ENCODE peak calls at places on chromosomes 12 and 14, in six cellular contexts. W is lung, L is heart right ventricle, O is HL-60, V is tibial nerve, G is pancreas. K is an unnamed sample. For H3K27me3, the result is how much of the 10 kb centered on the place peaks cover.

GRCh38 chr14:20460458-20461229 is 590 bp downstream of the PIP4P1 start:
- DNase-seq in W (peak), L (no peak), O (no peak), V (no peak), G (no peak), K (no peak)

GRCh38 chr14:67999693-68000384 is 180.3 kb downstream of the RAD51B start:
- DNase-seq in W (no peak), L (no peak), O (no peak), V (no peak), G (no peak), K (no peak)

GRCh38 chr12:93039930-93040329 is 110.8 kb upstream of the EEA1 start:
- DNase-seq in W (no peak), L (no peak), O (no peak), V (no peak), G (no peak), K (no peak)

GRCh38 chr12:100473716-100474150 is at the start of gene NR1H4:
- DNase-seq in W (no peak), L (no peak), O (no peak), V (no peak), G (no peak), K (no peak)

GRCh38 chr12:105289114-105289904 is 41.2 kb upstream of the C12orf75 start:
- DNase-seq in W (no peak), L (no peak), O (no peak), V (no peak), G (no peak), K (no peak)

GRCh38 chr14:99564256-99564902 is 39.6 kb downstream of the CCDC85C start:
- DNase-seq in W (no peak), L (peak), O (no peak), V (peak), G (no peak), K (no peak)

GRCh38 chr14:61438860-61439765 is 117.7 kb downstream of the PRKCH start:
- DNase-seq in W (peak), L (peak), O (peak), V (no peak), G (no peak), K (no peak)

GRCh38 chr12:24795699-24796385 is 153.1 kb downstream of the BCAT1 start:
- DNase-seq in W (no peak), L (no peak), O (no peak), V (no peak), G (no peak), K (no peak)

GRCh38 chr12:90253674-90254181 is 545.1 kb upstream of the ATP2B1 start:
- DNase-seq in W (peak), L (peak), O (peak), V (peak), G (no peak), K (no peak)

GRCh38 chr12:94783862-94784261 is 133.5 kb upstream of the TMCC3 start:
- DNase-seq in W (no peak), L (no peak), O (no peak), V (no peak), G (no peak), K (no peak)

GRCh38 chr12:113472191-113473190 is 820 bp upstream of the LHX5 start:
- DNase-seq in W (no peak), L (no peak), O (no peak), V (no peak), G (no peak), K (no peak)
- H3K27me3 ChIP-seq in W (under half), L (half or more), O (half or more), V (under half), G (under half), K (half or more)

GRCh38 chr14:25351269-25351668 is 301.3 kb upstream of the STXBP6 start:
- DNase-seq in W (no peak), L (no peak), O (no peak), V (no peak), G (no peak), K (no peak)
- H3K27ac ChIP-seq in W (no peak), L (no peak), O (no peak), V (no peak), G (no peak), K (no peak)

DNA sequence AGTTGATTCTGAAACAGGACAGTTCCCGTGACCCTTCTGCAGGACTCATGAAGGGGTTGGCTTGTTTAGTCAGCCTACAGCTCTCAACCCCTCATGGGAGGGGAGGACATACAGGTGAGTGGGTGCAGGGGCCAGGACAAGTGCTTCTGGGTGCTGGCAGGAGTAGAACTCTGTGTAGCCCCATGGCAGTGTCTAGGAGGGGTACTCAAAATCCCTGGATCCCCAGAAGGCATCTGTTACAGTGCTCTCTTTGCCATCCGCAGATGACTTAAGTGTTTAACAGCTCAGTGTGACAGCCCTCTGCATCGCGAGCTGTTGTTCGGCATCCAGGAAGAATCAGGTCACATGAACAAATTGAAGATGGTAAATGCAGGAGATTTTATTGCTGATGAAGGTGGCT is 91.0 kb downstream of the PIK3C2G start:
- DNase-seq in W (no peak), L (no peak), O (no peak), V (no peak), G (no peak), K (no peak)
- H3K27me3 ChIP-seq in W (under half), L (under half), O (under half), V (under half), G (under half), K (under half)

DNA sequence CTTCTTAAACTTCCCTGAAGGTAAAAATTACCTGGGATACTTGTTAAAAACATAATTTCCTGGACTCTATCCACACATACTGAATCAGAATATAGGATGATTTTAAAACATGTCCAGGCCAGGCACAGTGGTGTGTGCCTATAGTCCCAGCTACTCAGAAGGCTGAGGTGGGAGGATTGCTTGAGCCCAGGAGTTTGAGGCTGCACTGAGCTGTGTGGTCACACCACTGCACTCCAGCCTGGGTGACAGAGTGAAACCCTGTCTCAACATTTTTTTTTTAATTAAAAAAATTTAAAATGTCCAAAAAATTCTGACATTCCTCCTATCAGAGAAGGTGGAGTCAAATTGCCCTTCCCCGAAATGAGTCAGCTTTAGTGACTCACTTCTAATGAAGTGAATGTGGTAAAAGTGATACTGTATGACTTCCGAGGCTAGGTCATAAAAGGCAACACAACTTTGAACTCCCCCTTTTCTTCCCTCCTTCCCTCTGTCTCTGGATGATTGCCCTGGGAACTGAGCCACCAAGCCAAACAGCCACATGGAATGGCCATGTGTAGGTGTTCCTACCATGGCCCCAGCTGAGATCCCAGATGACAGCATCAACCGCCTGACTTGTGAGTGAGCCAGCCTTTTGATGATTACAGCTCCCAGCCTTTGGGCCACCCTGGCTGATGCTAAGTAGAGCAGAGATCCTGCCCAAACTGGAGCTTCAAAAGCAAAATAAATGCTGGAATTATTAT is 36.3 kb downstream of the LIMA1 start:
- DNase-seq in W (peak), L (peak), O (peak), V (peak), G (peak), K (no peak)
- H3K27ac ChIP-seq in W (peak), L (peak), O (no peak), V (peak), G (peak), K (no peak)

GRCh38 chr12:57239587-57240068 is 10.1 kb downstream of the SHMT2 start:
- DNase-seq in W (no peak), L (no peak), O (no peak), V (no peak), G (no peak), K (no peak)
- H3K27me3 ChIP-seq in W (under half), L (under half), O (under half), V (under half), G (under half), K (half or more)

GRCh38 chr14:102201369-102201748 is 61.7 kb downstream of the WDR20 start:
- DNase-seq in W (no peak), L (no peak), O (no peak), V (no peak), G (no peak), K (no peak)

GRCh38 chr14:102203382-102203781 is 63.7 kb downstream of the WDR20 start:
- DNase-seq in W (no peak), L (no peak), O (no peak), V (no peak), G (no peak), K (no peak)

GRCh38 chr14:102202944-102203343 is 63.2 kb downstream of the WDR20 start:
- DNase-seq in W (no peak), L (no peak), O (no peak), V (no peak), G (no peak), K (no peak)

GRCh38 chr14:102201776-102202175 is 62.1 kb downstream of the WDR20 start:
- DNase-seq in W (no peak), L (no peak), O (no peak), V (no peak), G (no peak), K (no peak)

DNA sequence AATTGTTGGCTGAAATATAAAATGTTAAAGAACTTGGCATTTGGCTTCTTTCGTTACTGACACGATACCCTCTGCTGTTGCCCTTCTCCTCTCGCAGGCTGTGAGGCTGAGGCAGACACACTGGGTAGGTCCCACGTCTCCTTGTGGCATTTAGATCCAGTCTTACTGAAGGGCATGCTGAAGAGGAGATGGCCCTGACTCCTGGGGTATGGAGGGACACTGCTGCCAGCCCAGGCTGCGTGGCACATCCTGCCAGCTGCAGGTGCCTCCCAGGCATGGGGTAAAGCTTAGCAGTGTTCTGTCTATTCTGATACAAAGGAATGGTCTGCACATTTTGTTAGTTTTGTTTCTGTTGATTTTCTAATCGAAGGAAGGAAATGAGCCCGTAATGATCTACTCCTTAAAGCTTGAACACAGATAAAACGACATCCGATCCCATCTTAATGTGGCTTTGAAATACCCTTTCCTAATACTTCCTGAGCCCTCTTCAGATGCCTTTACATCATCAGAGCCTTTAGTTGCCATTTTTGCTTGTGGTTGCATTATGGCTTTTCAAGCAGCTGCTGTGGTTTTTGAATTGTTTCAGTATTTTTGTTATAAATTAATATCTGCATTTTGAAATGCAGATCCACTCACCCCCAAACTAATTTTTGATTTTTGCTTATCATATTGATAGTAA is 61.1 kb downstream of the WDR20 start:
- DNase-seq in W (no peak), L (no peak), O (no peak), V (no peak), G (no peak), K (no peak)
- H3K27ac ChIP-seq in W (no peak), L (no peak), O (no peak), V (no peak), G (no peak), K (no peak)

DNA sequence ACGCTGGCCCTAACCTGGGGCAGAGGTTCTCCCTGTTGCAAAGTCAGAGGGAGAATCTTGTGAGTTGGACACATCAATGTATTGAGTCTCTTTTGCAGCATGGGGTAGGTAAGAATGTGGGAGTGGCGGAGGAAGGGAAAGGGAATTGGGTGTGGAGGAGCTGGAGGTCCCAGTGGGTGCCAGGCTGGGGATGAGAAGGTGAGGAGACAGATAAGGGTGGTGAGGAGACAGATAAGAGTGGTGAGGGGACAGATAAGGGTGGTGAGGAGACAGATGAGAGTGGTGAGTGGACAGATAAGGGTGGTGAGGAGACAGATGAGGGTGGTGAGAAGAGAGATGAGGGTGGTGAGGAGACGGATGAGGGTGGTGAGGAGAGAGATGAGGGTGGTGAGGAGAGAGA is 72.9 kb upstream of the SFSWAP start:
- DNase-seq in W (no peak), L (no peak), O (no peak), V (no peak), G (no peak), K (no peak)
- H3K27me3 ChIP-seq in W (under half), L (under half), O (under half), V (under half), G (under half), K (under half)

DNA sequence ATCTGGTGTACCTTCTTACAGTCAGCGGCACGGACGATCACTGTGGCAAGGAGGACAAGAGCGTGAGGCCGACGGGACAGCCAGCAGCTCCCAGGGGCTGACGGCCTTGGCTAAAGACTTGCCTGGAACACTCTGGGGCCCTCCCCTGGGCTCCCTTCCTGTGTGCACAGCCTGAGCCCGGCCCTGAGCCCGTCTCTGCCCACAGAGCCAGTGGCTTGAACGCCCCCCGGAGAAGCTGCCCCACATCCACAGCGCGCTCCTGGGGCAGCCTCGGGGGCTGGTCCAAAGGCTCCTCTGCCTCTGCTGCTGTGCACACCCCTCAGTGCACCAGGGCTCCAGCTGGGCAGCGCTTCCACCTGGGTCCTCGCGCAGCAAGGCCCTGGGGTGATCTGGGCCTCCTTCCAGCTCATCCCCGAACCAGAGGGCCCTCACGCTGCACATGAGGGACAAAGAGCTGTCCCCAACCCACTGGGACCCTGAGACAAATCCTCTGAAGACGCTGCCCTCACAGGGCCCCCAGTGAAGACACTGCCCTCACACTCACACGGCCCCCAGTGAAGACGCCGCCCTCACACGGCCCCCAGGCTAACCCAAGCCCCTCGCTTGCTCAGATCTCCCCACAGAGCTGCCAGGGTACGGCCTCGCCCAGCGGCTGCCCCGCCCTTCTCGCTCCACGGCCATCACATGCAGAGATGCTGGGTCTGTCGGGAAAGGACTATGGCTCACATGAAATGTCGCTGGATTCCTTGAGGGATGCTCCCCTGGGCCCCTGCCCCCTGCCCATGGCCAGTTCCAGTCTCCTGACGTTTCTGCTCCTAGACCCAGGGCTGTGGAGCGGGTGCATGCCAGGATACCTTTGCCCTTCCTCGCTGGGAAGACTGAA is 22.2 kb downstream of the AMN start:
- DNase-seq in W (no peak), L (no peak), O (no peak), V (no peak), G (no peak), K (no peak)
- H3K27ac ChIP-seq in W (no peak), L (no peak), O (no peak), V (no peak), G (no peak), K (no peak)

GRCh38 chr14:81446279-81447007 is 46.3 kb upstream of the STON2 start:
- DNase-seq in W (no peak), L (no peak), O (no peak), V (no peak), G (no peak), K (no peak)
- H3K27me3 ChIP-seq in W (under half), L (under half), O (under half), V (under half), G (under half), K (under half)